ENCODE peak calls at places on chromosomes 13 and 19, in five cellular contexts. One of them, this sample, is unnamed. For H3K4me1, the result is how much of the 10 kb centered on the place peaks cover.

GRCh38 chr19:11381535-11382369 is 2.4 kb downstream of the EPOR start:
- DNase-seq in A549: peak
- DNase-seq in CD8-positive, alpha-beta T cell: peak
- DNase-seq in pancreas: peak
- DNase-seq in upper lobe of left lung: peak
- DNase-seq in this sample: peak

GRCh38 chr19:7527516-7528191 is 5.2 kb downstream of the MCOLN1 start:
- DNase-seq in A549: no peak
- DNase-seq in CD8-positive, alpha-beta T cell: no peak
- DNase-seq in pancreas: no peak
- DNase-seq in upper lobe of left lung: peak
- DNase-seq in this sample: no peak

GRCh38 chr13:25042141-25042540 is 53.8 kb upstream of the PABPC3 start:
- DNase-seq in A549: no peak
- DNase-seq in CD8-positive, alpha-beta T cell: no peak
- DNase-seq in pancreas: no peak
- DNase-seq in upper lobe of left lung: no peak
- DNase-seq in this sample: no peak

GRCh38 chr19:33638167-33639033 is 16.6 kb downstream of the CHST8 start:
- DNase-seq in A549: no peak
- DNase-seq in CD8-positive, alpha-beta T cell: no peak
- DNase-seq in pancreas: no peak
- DNase-seq in upper lobe of left lung: no peak
- DNase-seq in this sample: no peak

GRCh38 chr19:55867101-55867500 is 30.8 kb downstream of the NLRP4 start:
- DNase-seq in A549: no peak
- DNase-seq in CD8-positive, alpha-beta T cell: no peak
- DNase-seq in pancreas: no peak
- DNase-seq in upper lobe of left lung: no peak
- DNase-seq in this sample: no peak

GRCh38 chr13:92221916-92222315 is 823.5 kb downstream of the GPC5 start:
- DNase-seq in A549: no peak
- DNase-seq in CD8-positive, alpha-beta T cell: no peak
- DNase-seq in pancreas: no peak
- DNase-seq in upper lobe of left lung: no peak
- DNase-seq in this sample: peak

GRCh38 chr19:30214651-30215051 is 157.5 kb upstream of the ZNF536 start:
- DNase-seq in A549: no peak
- DNase-seq in CD8-positive, alpha-beta T cell: no peak
- DNase-seq in pancreas: no peak
- DNase-seq in upper lobe of left lung: no peak
- DNase-seq in this sample: no peak

GRCh38 chr13:89514534-89515312 is 1832.8 kb upstream of the MIR17HG start:
- DNase-seq in A549: peak
- DNase-seq in CD8-positive, alpha-beta T cell: no peak
- DNase-seq in pancreas: no peak
- DNase-seq in upper lobe of left lung: no peak
- DNase-seq in this sample: peak

GRCh38 chr13:33274264-33274663 is 11.3 kb downstream of the STARD13 start:
- DNase-seq in A549: no peak
- DNase-seq in CD8-positive, alpha-beta T cell: no peak
- DNase-seq in pancreas: no peak
- DNase-seq in upper lobe of left lung: no peak
- DNase-seq in this sample: no peak

GRCh38 chr19:3880471-3881271 is at the start of gene ATCAY:
- DNase-seq in A549: no peak
- DNase-seq in CD8-positive, alpha-beta T cell: no peak
- DNase-seq in pancreas: no peak
- DNase-seq in upper lobe of left lung: peak
- DNase-seq in this sample: no peak

GRCh38 chr19:2270572-2271515 is 11.1 kb downstream of the PEAK3 start:
- DNase-seq in A549: peak
- DNase-seq in CD8-positive, alpha-beta T cell: peak
- DNase-seq in pancreas: peak
- DNase-seq in upper lobe of left lung: peak
- DNase-seq in this sample: peak

GRCh38 chr13:53012707-53013106 is 15.9 kb upstream of the OLFM4 start:
- DNase-seq in A549: no peak
- DNase-seq in CD8-positive, alpha-beta T cell: no peak
- DNase-seq in pancreas: no peak
- DNase-seq in upper lobe of left lung: no peak
- DNase-seq in this sample: no peak

GRCh38 chr19:55704494-55705245 is 29.6 kb downstream of the EPN1 start:
- DNase-seq in A549: no peak
- DNase-seq in CD8-positive, alpha-beta T cell: no peak
- DNase-seq in pancreas: no peak
- DNase-seq in upper lobe of left lung: no peak
- DNase-seq in this sample: no peak

GRCh38 chr13:43205421-43205820 is 182.0 kb downstream of the DNAJC15 start:
- DNase-seq in A549: no peak
- DNase-seq in CD8-positive, alpha-beta T cell: no peak
- DNase-seq in pancreas: no peak
- DNase-seq in upper lobe of left lung: no peak
- DNase-seq in this sample: no peak

GRCh38 chr13:40519637-40520036 is 146.8 kb downstream of the FOXO1 start:
- DNase-seq in A549: no peak
- DNase-seq in CD8-positive, alpha-beta T cell: no peak
- DNase-seq in pancreas: peak
- DNase-seq in upper lobe of left lung: no peak
- DNase-seq in this sample: no peak

GRCh38 chr19:22627526-22627925 is 6.6 kb upstream of the ZNF492 start:
- DNase-seq in A549: no peak
- DNase-seq in CD8-positive, alpha-beta T cell: no peak
- DNase-seq in pancreas: no peak
- DNase-seq in upper lobe of left lung: no peak
- DNase-seq in this sample: no peak

GRCh38 chr19:47156861-47157454 is 26.3 kb downstream of the SAE1 start:
- DNase-seq in A549: no peak
- DNase-seq in CD8-positive, alpha-beta T cell: peak
- DNase-seq in pancreas: no peak
- DNase-seq in upper lobe of left lung: no peak
- DNase-seq in this sample: no peak

GRCh38 chr19:29083863-29084262 is 129.1 kb downstream of the UQCRFS1 start:
- DNase-seq in A549: no peak
- DNase-seq in CD8-positive, alpha-beta T cell: no peak
- DNase-seq in pancreas: no peak
- DNase-seq in upper lobe of left lung: no peak
- DNase-seq in this sample: no peak

GRCh38 chr19:17929056-17929455 is 3.8 kb upstream of the CCDC124 start:
- DNase-seq in A549: no peak
- DNase-seq in CD8-positive, alpha-beta T cell: no peak
- DNase-seq in pancreas: no peak
- DNase-seq in upper lobe of left lung: no peak
- DNase-seq in this sample: no peak

GRCh38 chr13:33016414-33017409 is at the start of gene KL:
- DNase-seq in A549: peak
- DNase-seq in CD8-positive, alpha-beta T cell: no peak
- DNase-seq in pancreas: peak
- DNase-seq in upper lobe of left lung: peak
- DNase-seq in this sample: no peak

GRCh38 chr13:65036999-65037398 is 2193.1 kb downstream of the PCDH9 start:
- DNase-seq in A549: no peak
- DNase-seq in CD8-positive, alpha-beta T cell: no peak
- DNase-seq in pancreas: no peak
- DNase-seq in upper lobe of left lung: no peak
- DNase-seq in this sample: no peak

GRCh38 chr19:52397310-52398090 is at the start of gene ZNF528:
- DNase-seq in A549: peak
- DNase-seq in CD8-positive, alpha-beta T cell: peak
- DNase-seq in pancreas: peak
- DNase-seq in upper lobe of left lung: peak
- DNase-seq in this sample: peak

GRCh38 chr19:50427997-50428425 is 4.7 kb upstream of the MYBPC2 start:
- DNase-seq in A549: no peak
- DNase-seq in CD8-positive, alpha-beta T cell: peak
- DNase-seq in pancreas: peak
- DNase-seq in upper lobe of left lung: peak
- DNase-seq in this sample: no peak

GRCh38 chr13:60514891-60515290 is 117.9 kb downstream of the TDRD3 start:
- DNase-seq in A549: no peak
- DNase-seq in CD8-positive, alpha-beta T cell: no peak
- DNase-seq in pancreas: no peak
- DNase-seq in upper lobe of left lung: no peak
- DNase-seq in this sample: no peak

GRCh38 chr13:110714798-110715394 is 1.4 kb downstream of the ING1 start:
- DNase-seq in A549: no peak
- DNase-seq in CD8-positive, alpha-beta T cell: peak
- DNase-seq in pancreas: peak
- DNase-seq in upper lobe of left lung: peak
- DNase-seq in this sample: peak

GRCh38 chr19:10289167-10289835 is 451 bp upstream of the ICAM5 start:
- DNase-seq in A549: peak
- DNase-seq in CD8-positive, alpha-beta T cell: peak
- DNase-seq in pancreas: no peak
- DNase-seq in upper lobe of left lung: peak
- DNase-seq in this sample: peak

GRCh38 chr19:20503536-20503935 is 62.0 kb downstream of the ZNF737 start:
- DNase-seq in A549: no peak
- DNase-seq in CD8-positive, alpha-beta T cell: no peak
- DNase-seq in pancreas: no peak
- DNase-seq in upper lobe of left lung: no peak
- DNase-seq in this sample: no peak

GRCh38 chr19:42538841-42539709 is 10.8 kb upstream of the CEACAM1 start:
- DNase-seq in A549: no peak
- DNase-seq in CD8-positive, alpha-beta T cell: no peak
- DNase-seq in pancreas: no peak
- DNase-seq in upper lobe of left lung: no peak
- DNase-seq in this sample: no peak

DNA sequence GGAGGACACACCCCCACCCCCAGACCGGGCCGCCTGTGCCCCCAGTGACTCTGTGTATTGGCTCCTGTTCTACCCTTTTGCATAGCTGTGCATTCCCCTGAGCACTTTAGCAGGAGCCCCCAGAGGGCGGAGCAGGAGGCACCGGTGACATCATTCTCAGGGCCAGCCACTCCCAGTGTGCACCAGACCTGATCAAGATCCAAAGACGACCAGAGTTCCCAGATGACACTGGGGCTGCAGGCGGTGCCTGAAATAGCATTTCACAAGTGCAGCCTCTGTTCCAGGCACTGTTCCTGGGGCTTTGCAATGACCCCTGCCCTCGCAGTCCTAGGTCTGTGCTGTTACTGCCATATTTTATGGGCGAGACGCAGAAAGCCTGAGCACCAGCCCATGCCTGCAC is 14.5 kb upstream of the PTPRS start:
- DNase-seq in A549: no peak
- DNase-seq in CD8-positive, alpha-beta T cell: no peak
- DNase-seq in pancreas: no peak
- DNase-seq in upper lobe of left lung: no peak
- DNase-seq in this sample: no peak
- TF ChIP-seq CTCF in A549: no peak
- TF ChIP-seq CTCF in CD8-positive, alpha-beta T cell: no peak
- TF ChIP-seq CTCF in pancreas: no peak
- TF ChIP-seq CTCF in upper lobe of left lung: no peak
- TF ChIP-seq CTCF in this sample: no peak

DNA sequence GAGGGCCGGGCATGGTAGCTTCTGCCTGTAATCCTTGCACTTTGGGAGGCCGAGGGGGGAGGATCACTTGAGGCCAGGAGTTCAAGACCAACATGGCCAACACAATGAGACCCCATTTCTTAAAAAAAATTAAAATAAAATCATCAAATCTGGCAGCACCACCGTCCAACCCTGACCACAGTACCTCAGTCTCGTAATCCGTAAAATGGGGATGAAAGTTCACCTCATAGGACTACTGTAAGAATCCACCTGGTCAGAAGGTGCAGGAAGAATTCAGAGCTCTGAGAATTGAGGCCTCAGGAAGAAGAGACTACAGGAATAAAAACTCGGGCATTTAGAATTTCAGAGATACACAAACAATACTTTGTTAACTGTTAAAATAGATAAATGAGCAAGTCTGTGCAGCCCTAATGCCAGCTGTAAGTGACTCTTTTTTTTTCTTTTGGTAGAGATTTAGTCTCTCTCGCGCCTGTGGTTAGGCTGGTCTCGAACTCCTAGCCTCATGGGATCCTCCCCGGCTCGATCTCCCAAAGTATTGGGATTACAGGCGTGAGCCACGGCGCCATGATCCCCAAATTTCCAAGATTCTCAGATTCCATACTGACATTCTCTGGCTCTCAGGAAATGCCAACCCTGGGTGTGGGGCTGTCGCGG is 2.9 kb downstream of the PPP1R13L start:
- DNase-seq in A549: no peak
- DNase-seq in CD8-positive, alpha-beta T cell: no peak
- DNase-seq in pancreas: no peak
- DNase-seq in upper lobe of left lung: no peak
- DNase-seq in this sample: no peak
- H3K4me3 ChIP-seq in A549: peak
- H3K4me3 ChIP-seq in CD8-positive, alpha-beta T cell: no peak
- H3K4me3 ChIP-seq in pancreas: no peak
- H3K4me3 ChIP-seq in upper lobe of left lung: no peak
- H3K4me3 ChIP-seq in this sample: no peak

GRCh38 chr13:94309997-94310842 is 169.3 kb downstream of the DCT start:
- DNase-seq in A549: peak
- DNase-seq in CD8-positive, alpha-beta T cell: no peak
- DNase-seq in pancreas: no peak
- DNase-seq in upper lobe of left lung: no peak
- DNase-seq in this sample: no peak
- H3K4me1 ChIP-seq in A549: under half
- H3K4me1 ChIP-seq in CD8-positive, alpha-beta T cell: under half
- H3K4me1 ChIP-seq in pancreas: under half
- H3K4me1 ChIP-seq in upper lobe of left lung: under half
- H3K4me1 ChIP-seq in this sample: under half

GRCh38 chr19:16497837-16498236 is 1.6 kb downstream of the C19orf44 start:
- DNase-seq in A549: no peak
- DNase-seq in CD8-positive, alpha-beta T cell: no peak
- DNase-seq in pancreas: no peak
- DNase-seq in upper lobe of left lung: no peak
- DNase-seq in this sample: no peak

GRCh38 chr19:16496613-16496983 is 404 bp downstream of the C19orf44 start:
- DNase-seq in A549: no peak
- DNase-seq in CD8-positive, alpha-beta T cell: no peak
- DNase-seq in pancreas: no peak
- DNase-seq in upper lobe of left lung: no peak
- DNase-seq in this sample: no peak

GRCh38 chr19:16497042-16497441 is 848 bp downstream of the C19orf44 start:
- DNase-seq in A549: no peak
- DNase-seq in CD8-positive, alpha-beta T cell: no peak
- DNase-seq in pancreas: no peak
- DNase-seq in upper lobe of left lung: no peak
- DNase-seq in this sample: no peak

DNA sequence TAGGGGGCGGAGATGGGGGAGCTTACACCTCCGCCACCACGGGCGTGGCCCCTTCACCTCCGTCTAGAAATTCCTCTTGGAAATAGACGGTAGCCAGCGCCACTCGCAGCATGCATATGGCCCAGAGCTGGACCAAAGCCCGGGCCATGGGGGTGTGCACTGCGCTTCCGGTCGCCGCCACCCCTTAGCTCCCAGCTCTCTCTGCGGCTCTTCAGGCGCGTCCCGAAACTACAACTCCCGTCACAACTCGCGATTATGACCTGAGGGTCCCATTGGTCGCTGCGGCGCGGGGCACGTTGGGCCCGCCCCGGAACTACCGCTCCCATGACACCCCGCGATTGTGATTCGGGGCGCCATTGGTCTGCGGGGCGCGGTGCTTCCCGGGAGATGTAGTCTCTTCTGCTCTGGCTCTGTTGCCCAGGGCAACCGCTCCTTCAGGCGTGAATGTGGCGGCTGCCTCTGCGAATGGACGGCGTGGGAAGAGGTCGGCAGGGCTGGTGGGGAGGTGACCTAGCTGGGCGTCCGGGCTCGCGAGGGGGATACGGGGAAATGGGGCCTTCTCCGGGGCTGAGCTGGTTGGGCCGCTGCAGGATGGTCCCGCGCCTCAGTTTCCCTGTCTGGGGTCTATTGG is at the start of the genes C19orf44 and CALR3:
- DNase-seq in A549: peak
- DNase-seq in CD8-positive, alpha-beta T cell: peak
- DNase-seq in pancreas: peak
- DNase-seq in upper lobe of left lung: peak
- DNase-seq in this sample: peak
- TF ChIP-seq CTCF in A549: no peak
- TF ChIP-seq CTCF in CD8-positive, alpha-beta T cell: no peak
- TF ChIP-seq CTCF in pancreas: no peak
- TF ChIP-seq CTCF in upper lobe of left lung: no peak
- TF ChIP-seq CTCF in this sample: no peak